ENCODE peak calls at places on chromosomes 6 and 20, in six cellular contexts. M, W, F, V, A and R are unnamed samples.

GRCh38 chr6:45625191-45625664 is 247.5 kb upstream of the SUPT3H start:
- DNase-seq in V (no peak), M (no peak), F (peak), W (no peak), A (no peak), R (no peak)

GRCh38 chr6:45021652-45022051 is 306.5 kb upstream of the RUNX2 start:
- DNase-seq in F (no peak), W (no peak), A (no peak), V (no peak), M (no peak), R (no peak)

GRCh38 chr20:8964944-8965562 is 103.8 kb upstream of the PLCB4 start:
- DNase-seq in M (no peak), F (no peak), V (no peak), A (no peak), W (no peak), R (no peak)

GRCh38 chr6:57173056-57173885 is 1.1 kb downstream of the BAG2 start:
- DNase-seq in M (peak), W (no peak), A (peak), V (no peak), F (peak), R (no peak)

GRCh38 chr20:14700641-14700965 is 363.2 kb upstream of the FLRT3 start:
- DNase-seq in A (no peak), F (no peak), V (no peak), M (peak), W (no peak), R (no peak)

GRCh38 chr20:57659789-57660509 is 39.7 kb upstream of the ZBP1 start:
- DNase-seq in V (no peak), A (no peak), W (no peak), F (no peak), M (no peak), R (no peak)

GRCh38 chr6:6785163-6785521 is 196.6 kb downstream of the LY86 start:
- DNase-seq in M (no peak), W (no peak), F (no peak), V (no peak), A (no peak), R (no peak)

GRCh38 chr6:68638225-68638900 is 3.3 kb downstream of the ADGRB3 start:
- DNase-seq in A (no peak), M (peak), F (peak), V (no peak), W (peak), R (no peak)

GRCh38 chr6:115811511-115811910 is 249.2 kb downstream of the FRK start:
- DNase-seq in A (no peak), V (no peak), M (no peak), F (no peak), W (no peak), R (no peak)

GRCh38 chr20:32315885-32316284 is 38.4 kb downstream of the KIF3B start:
- DNase-seq in W (no peak), F (no peak), A (no peak), M (no peak), V (no peak), R (no peak)

GRCh38 chr6:18260448-18261106 is 3.8 kb downstream of the DEK start:
- DNase-seq in M (peak), A (no peak), W (no peak), V (no peak), F (peak), R (no peak)

GRCh38 chr20:52974155-52974554 is 2.0 kb downstream of the TSHZ2 start:
- DNase-seq in F (peak), V (no peak), M (no peak), W (no peak), A (no peak), R (no peak)

GRCh38 chr6:81996414-81996813 is 243.9 kb upstream of the TENT5A start:
- DNase-seq in V (no peak), A (no peak), F (no peak), M (no peak), W (no peak), R (no peak)

GRCh38 chr6:34908194-34908593 is 19.1 kb downstream of the ANKS1A start:
- DNase-seq in M (no peak), W (no peak), A (no peak), F (no peak), V (no peak), R (no peak)

GRCh38 chr6:129700666-129701065 is 9.3 kb downstream of the ARHGAP18 start:
- DNase-seq in V (no peak), M (no peak), F (no peak), A (no peak), W (no peak), R (no peak)

GRCh38 chr20:64166712-64167615 is 2.7 kb downstream of the MYT1 start:
- DNase-seq in F (no peak), M (no peak), A (no peak), W (no peak), V (no peak), R (no peak)

GRCh38 chr20:5002077-5002413 is 735 bp upstream of the SLC23A2 start:
- DNase-seq in A (no peak), M (no peak), F (peak), W (no peak), V (no peak), R (no peak)

GRCh38 chr20:60955687-60956086 is 296.4 kb upstream of the CDH4 start:
- DNase-seq in A (no peak), M (no peak), W (no peak), V (no peak), F (no peak), R (no peak)

GRCh38 chr20:31608256-31608980 is 3.3 kb downstream of the ID1 start:
- DNase-seq in M (peak), V (no peak), F (no peak), W (peak), A (no peak), R (no peak)

GRCh38 chr6:44068607-44069296 is 58.5 kb downstream of the MRPL14 start:
- DNase-seq in V (no peak), A (no peak), W (no peak), M (no peak), F (no peak), R (no peak)

GRCh38 chr20:51076841-51077543 is 54.1 kb upstream of the KCNG1 start:
- DNase-seq in V (no peak), M (no peak), F (no peak), W (no peak), A (no peak), R (no peak)

GRCh38 chr6:85390105-85390728 is 59.7 kb upstream of the NT5E start:
- DNase-seq in W (no peak), F (no peak), M (peak), A (no peak), V (no peak), R (no peak)

GRCh38 chr20:19889011-19889953 is 127.9 kb upstream of the NAA20 start:
- DNase-seq in A (no peak), V (no peak), F (no peak), M (peak), W (no peak), R (no peak)

GRCh38 chr20:45470262-45470931 is 844 bp downstream of the WFDC2 start:
- DNase-seq in A (no peak), W (no peak), V (no peak), M (peak), F (peak), R (no peak)

GRCh38 chr6:167811040-167811439 is 15.7 kb upstream of the AFDN start:
- DNase-seq in W (no peak), A (no peak), V (no peak), F (no peak), M (no peak), R (no peak)

GRCh38 chr6:2191390-2191740 is 54.0 kb downstream of the GMDS start:
- DNase-seq in A (no peak), F (no peak), W (no peak), V (no peak), M (no peak), R (no peak)

GRCh38 chr6:4585682-4586468 is 190.3 kb upstream of the CDYL start:
- DNase-seq in V (no peak), M (no peak), F (no peak), A (no peak), W (no peak), R (no peak)

GRCh38 chr6:13431861-13432465 is 55.4 kb downstream of the GFOD1 start:
- DNase-seq in A (no peak), V (no peak), M (no peak), F (peak), W (no peak), R (no peak)

GRCh38 chr6:36964349-36964748 is 9.8 kb downstream of the PI16 start:
- DNase-seq in A (no peak), M (no peak), W (no peak), V (no peak), F (no peak), R (no peak)

GRCh38 chr6:3252369-3252768 is 6.4 kb upstream of the PSMG4 start:
- DNase-seq in M (no peak), W (no peak), A (no peak), V (no peak), F (no peak), R (no peak)

GRCh38 chr20:2825770-2826169 is 9.6 kb downstream of the TMEM239 start:
- DNase-seq in F (no peak), W (no peak), A (no peak), M (no peak), V (no peak), R (no peak)